ENCODE peak calls at places on chromosomes 1 and 21, in five cellular contexts. S, I, D, O and K are unnamed samples.

GRCh38 chr1:241376711-241377110 is 19.7 kb upstream of the RGS7 start:
- DNase-seq in S (no peak), I (no peak), D (no peak), O (no peak), K (no peak)

GRCh38 chr1:227391204-227391603 is 72.9 kb upstream of the CDC42BPA start:
- DNase-seq in S (no peak), I (no peak), D (no peak), O (no peak), K (no peak)

GRCh38 chr21:46210378-46211136 is 18.0 kb downstream of the LSS start:
- DNase-seq in S (no peak), I (no peak), D (no peak), O (no peak), K (no peak)

GRCh38 chr1:78831731-78832360 is 174.7 kb downstream of the ADGRL4 start:
- DNase-seq in S (peak), I (no peak), D (peak), O (no peak), K (peak)

GRCh38 chr1:77553568-77554291 is 128.7 kb downstream of the ZZZ3 start:
- DNase-seq in S (no peak), I (no peak), D (no peak), O (no peak), K (no peak)

GRCh38 chr1:65459397-65459768 is 38.9 kb downstream of the LEPR start:
- DNase-seq in S (peak), I (peak), D (no peak), O (no peak), K (peak)

GRCh38 chr1:183780757-183781156 is 24.2 kb upstream of the RGL1 start:
- DNase-seq in S (no peak), I (no peak), D (no peak), O (no peak), K (no peak)

GRCh38 chr1:7300893-7301292 is 470.2 kb upstream of the VAMP3 start:
- DNase-seq in S (peak), I (no peak), D (peak), O (no peak), K (peak)

GRCh38 chr1:89855413-89856123 is 34.7 kb downstream of the LRRC8D start:
- DNase-seq in S (peak), I (no peak), D (peak), O (no peak), K (peak)

GRCh38 chr1:24266398-24266941 is 52.7 kb upstream of the GRHL3 start:
- DNase-seq in S (peak), I (no peak), D (peak), O (no peak), K (peak)

GRCh38 chr21:42474043-42474831 is 21.8 kb downstream of the RSPH1 start:
- DNase-seq in S (peak), I (peak), D (no peak), O (no peak), K (no peak)

GRCh38 chr1:233006582-233006981 is 56.2 kb downstream of the NTPCR start:
- DNase-seq in S (no peak), I (peak), D (no peak), O (no peak), K (no peak)

GRCh38 chr1:100391675-100392074 is 39.4 kb downstream of the CDC14A start:
- DNase-seq in S (no peak), I (no peak), D (no peak), O (no peak), K (no peak)

GRCh38 chr1:180981596-180982387 is 40.9 kb downstream of the STX6 start:
- DNase-seq in S (no peak), I (no peak), D (peak), O (no peak), K (no peak)

GRCh38 chr1:54407201-54407956 is 1.2 kb upstream of the SSBP3 start:
- DNase-seq in S (peak), I (peak), D (peak), O (peak), K (peak)

GRCh38 chr1:101136739-101137138 is 100.1 kb upstream of the S1PR1 start:
- DNase-seq in S (peak), I (no peak), D (peak), O (no peak), K (no peak)

GRCh38 chr1:42993631-42994121 is 35.0 kb upstream of the SLC2A1 start:
- DNase-seq in S (no peak), I (no peak), D (no peak), O (no peak), K (no peak)

GRCh38 chr1:116875391-116875790 is 34.3 kb upstream of the PTGFRN start:
- DNase-seq in S (no peak), I (no peak), D (no peak), O (no peak), K (no peak)

GRCh38 chr21:46150491-46151121 is 4.8 kb downstream of the FTCD start:
- DNase-seq in S (no peak), I (no peak), D (no peak), O (no peak), K (no peak)

GRCh38 chr21:38136201-38136600 is 120.6 kb upstream of the KCNJ15 start:
- DNase-seq in S (peak), I (no peak), D (peak), O (no peak), K (peak)

GRCh38 chr1:23779826-23780371 is 1.7 kb downstream of the PITHD1 start:
- DNase-seq in S (no peak), I (no peak), D (peak), O (no peak), K (peak)

GRCh38 chr1:208449951-208450350 is 205.8 kb upstream of the PLXNA2 start:
- DNase-seq in S (no peak), I (no peak), D (no peak), O (no peak), K (no peak)

GRCh38 chr1:116711061-116711582 is 43.1 kb upstream of the CD2 start:
- DNase-seq in S (no peak), I (peak), D (no peak), O (no peak), K (no peak)

GRCh38 chr1:59018860-59019259 is 235.0 kb upstream of the JUN start:
- DNase-seq in S (no peak), I (no peak), D (no peak), O (no peak), K (no peak)

GRCh38 chr21:39181205-39181818 is 1.9 kb downstream of the PSMG1 start:
- DNase-seq in S (no peak), I (no peak), D (no peak), O (no peak), K (no peak)

GRCh38 chr21:39182016-39182415 is 1.2 kb downstream of the PSMG1 start:
- DNase-seq in S (no peak), I (no peak), D (no peak), O (no peak), K (no peak)

GRCh38 chr21:39183272-39184049 is at the start of gene PSMG1:
- DNase-seq in S (peak), I (peak), D (peak), O (peak), K (peak)

GRCh38 chr21:39182484-39183271 is 573 bp downstream of the PSMG1 start:
- DNase-seq in S (peak), I (no peak), D (no peak), O (no peak), K (peak)

DNA sequence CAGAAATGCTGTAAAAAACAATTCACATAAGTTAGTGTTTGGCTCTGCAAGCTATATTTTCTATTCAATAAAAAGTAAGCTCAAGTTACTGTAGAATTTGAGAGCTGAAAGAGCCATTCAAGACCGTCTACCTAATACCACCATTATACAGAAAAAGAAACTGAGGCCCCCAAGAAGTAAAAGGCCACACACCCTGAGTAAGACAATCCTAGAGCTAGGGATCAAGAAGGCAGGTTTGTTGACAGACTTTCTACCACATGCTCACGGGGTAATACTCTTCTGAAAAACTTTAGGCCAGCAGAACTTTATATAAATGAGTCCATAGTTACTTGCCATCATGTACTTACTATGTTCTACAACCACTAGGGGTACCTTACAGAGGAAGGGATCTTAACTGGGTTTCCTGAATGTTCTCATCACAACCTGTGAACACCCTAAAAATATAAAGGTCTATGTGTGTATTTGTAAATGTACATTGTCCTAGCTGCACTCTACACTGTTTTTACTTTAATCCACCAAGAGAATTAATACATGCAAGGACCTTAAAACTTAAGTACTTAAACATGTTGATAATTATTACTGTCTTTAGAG is 2.7 kb downstream of the PSMG1 start:
- DNase-seq in S (no peak), I (no peak), D (no peak), O (no peak), K (peak)
- TF ChIP-seq CTCF in S (peak), I (peak), D (peak), O (peak), K (peak)

GRCh38 chr1:19643602-19644419 is at the start of gene NBL1:
- DNase-seq in S (peak), I (peak), D (peak), O (no peak), K (peak)

GRCh38 chr1:19637606-19638005 is 6.5 kb upstream of the NBL1 start:
- DNase-seq in S (no peak), I (no peak), D (no peak), O (no peak), K (no peak)

GRCh38 chr1:19643113-19643512 is 998 bp upstream of the NBL1 start:
- DNase-seq in S (no peak), I (peak), D (no peak), O (no peak), K (peak)

GRCh38 chr1:19639999-19640362 is 4.1 kb upstream of the NBL1 start:
- DNase-seq in S (no peak), I (no peak), D (no peak), O (no peak), K (no peak)

DNA sequence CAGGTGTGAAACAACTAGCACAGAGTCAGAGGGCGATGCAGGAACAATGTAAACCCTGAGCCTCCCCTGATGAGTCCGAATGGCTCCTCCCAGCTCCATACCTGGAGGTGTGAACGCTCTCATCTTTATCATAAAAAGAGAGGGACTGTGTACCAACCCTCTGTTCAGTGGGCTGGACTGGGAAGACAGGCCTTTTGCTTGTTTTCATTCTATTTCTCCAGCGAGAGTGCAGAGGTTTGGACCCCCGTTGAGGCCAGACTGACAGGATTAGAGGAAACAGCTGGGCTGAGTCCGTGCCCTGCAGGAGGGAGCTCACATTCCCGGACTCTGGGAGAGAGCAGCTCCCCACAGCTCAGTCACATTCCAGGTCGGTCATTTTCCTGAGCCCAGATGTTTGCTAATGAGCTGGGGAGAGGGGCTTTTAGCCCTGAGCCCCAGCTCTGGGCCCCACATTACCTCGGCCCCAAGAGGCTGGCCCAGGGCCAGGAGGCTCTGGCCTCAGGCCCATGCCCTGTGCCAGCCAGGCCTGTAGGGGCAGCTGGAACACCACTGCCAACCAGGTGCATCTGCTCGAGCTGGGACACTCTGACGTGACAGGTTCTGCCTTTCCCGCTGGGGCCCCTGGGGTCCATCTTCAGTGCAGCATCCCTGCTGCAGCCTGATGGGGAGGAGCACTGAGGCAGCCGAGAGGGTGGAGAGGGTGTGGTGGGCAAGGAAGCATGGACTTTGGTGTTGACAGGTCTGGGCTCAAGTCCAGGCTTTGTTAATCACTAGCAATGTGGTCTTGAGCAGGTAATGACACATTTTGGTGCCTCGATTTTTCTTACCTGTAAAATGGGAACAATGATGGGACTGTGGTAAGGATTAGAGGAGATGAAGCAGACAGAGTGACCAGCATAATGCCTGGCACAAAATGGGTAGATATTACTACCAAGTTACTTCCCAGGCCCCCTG is 3.5 kb upstream of the NBL1 start:
- DNase-seq in S (peak), I (peak), D (no peak), O (no peak), K (no peak)
- TF ChIP-seq CTCF in S (no peak), I (no peak), D (no peak), O (no peak), K (no peak)

DNA sequence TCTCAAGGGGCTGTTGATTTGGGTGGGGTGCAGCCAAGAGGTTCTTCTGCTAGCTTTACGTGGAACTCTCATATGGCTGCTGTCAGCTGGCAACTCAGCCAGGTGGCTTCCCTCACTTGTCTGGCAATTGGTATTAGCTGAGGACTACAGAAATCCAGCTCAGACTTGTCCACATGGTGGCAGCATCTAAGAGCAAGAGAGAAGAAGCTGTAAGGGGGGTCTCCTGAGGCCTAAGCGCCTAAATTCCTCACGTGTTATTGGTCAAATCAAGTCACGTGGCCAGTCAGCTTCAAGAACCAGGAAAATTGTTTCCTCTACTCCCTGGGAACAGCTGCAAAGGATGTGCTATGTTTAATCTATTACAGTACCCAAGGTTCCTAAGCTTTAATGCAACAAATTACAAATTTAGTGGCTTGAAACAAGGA is 4.2 kb upstream of the DYRK3 start:
- DNase-seq in S (peak), I (peak), D (peak), O (no peak), K (peak)
- TF ChIP-seq CTCF in S (peak), I (peak), D (peak), O (peak), K (peak)

DNA sequence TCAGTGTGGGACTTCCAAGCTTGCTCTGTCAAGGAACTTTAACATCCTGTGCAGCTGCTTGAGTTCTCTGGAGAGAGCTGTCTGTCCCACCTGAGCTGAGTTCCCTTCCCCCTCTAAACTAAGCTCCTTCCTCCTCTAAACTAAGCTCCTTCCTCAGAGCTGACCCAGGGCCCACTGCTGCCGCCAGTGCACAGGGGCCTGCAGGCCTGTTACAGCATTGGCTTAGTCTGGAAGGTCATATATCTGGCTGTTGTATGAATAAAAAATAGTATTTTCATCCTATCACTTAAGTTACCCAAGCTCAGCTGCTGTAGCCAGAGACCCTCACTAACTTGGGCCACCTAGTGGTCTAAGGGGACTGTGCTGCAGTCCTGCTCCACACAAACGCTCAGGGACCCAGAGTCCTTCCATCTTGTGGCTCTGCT is 71.1 kb upstream of the GCLM start:
- DNase-seq in S (no peak), I (peak), D (no peak), O (no peak), K (no peak)
- TF ChIP-seq CTCF in S (peak), I (peak), D (peak), O (peak), K (peak)

GRCh38 chr1:2386636-2387611 is 4.4 kb downstream of the MORN1 start:
- DNase-seq in S (no peak), I (no peak), D (no peak), O (no peak), K (no peak)

GRCh38 chr1:2384130-2384860 is 7.1 kb downstream of the MORN1 start:
- DNase-seq in S (no peak), I (no peak), D (no peak), O (no peak), K (no peak)

GRCh38 chr1:2385606-2386280 is 5.6 kb downstream of the MORN1 start:
- DNase-seq in S (no peak), I (no peak), D (no peak), O (no peak), K (no peak)

GRCh38 chr1:2383576-2383975 is 7.8 kb downstream of the MORN1 start:
- DNase-seq in S (no peak), I (no peak), D (no peak), O (no peak), K (no peak)

DNA sequence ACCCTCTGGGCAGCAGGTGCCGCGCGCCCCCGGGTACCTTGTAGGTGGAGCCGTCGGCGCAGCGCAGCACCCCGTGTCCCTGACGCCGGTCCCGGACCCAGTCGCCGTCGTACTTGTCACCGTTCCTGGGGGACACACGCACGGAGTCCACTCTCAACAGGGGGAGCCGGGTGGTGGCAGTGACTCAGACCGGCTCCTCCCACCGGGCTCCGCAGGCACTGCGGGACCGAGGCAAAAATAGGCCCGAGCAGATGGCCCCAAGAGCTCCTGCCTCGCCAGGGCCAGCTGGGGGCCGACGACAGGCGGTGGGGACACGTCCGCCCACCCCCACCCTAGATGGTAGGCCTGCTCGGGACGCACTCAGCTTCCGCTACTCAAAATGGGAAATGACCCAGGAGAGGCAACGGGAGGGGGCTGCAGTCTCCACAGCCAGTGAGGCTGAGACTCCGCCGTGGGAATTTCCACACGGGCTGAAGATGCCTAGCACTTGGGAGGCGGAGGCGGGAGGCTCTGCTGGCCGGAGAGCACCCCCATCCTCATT is 6.3 kb downstream of the MORN1 start:
- DNase-seq in S (no peak), I (peak), D (no peak), O (no peak), K (no peak)
- TF ChIP-seq CTCF in S (no peak), I (no peak), D (no peak), O (no peak), K (no peak)

GRCh38 chr1:158113759-158114127 is 67.0 kb upstream of the CD1D start:
- DNase-seq in S (no peak), I (no peak), D (no peak), O (no peak), K (no peak)
- TF ChIP-seq CTCF in S (no peak), I (peak), D (peak), O (no peak), K (peak)

GRCh38 chr1:98103617-98104284 is 182.9 kb upstream of the DPYD start:
- DNase-seq in S (peak), I (no peak), D (peak), O (no peak), K (no peak)
- TF ChIP-seq CTCF in S (peak), I (no peak), D (no peak), O (no peak), K (peak)

GRCh38 chr1:243493156-243494129 is 237.6 kb downstream of the SDCCAG8 start:
- DNase-seq in S (peak), I (peak), D (peak), O (no peak), K (no peak)
- TF ChIP-seq CTCF in S (no peak), I (no peak), D (no peak), O (no peak), K (no peak)

GRCh38 chr1:16073490-16074104 is at the start of gene FAM131C:
- DNase-seq in S (no peak), I (peak), D (no peak), O (peak), K (no peak)
- TF ChIP-seq CTCF in S (no peak), I (peak), D (peak), O (peak), K (no peak)